ENCODE peak calls at places on chromosomes 7 and 10, in six cellular contexts. A is endothelial cell of umbilical vein; R is right atrium auricular region; G is heart right ventricle; J is effector memory CD4-positive, alpha-beta T cell; M is CD8-positive, alpha-beta T cell. F is an unnamed sample. For H3K9me3, the result is how much of the 10 kb centered on the place peaks cover.

GRCh38 chr10:87764072-87764934 is 53.7 kb downstream of the ATAD1 start:
- DNase-seq in A (no peak), R (no peak), G (no peak), J (no peak), M (no peak), F (no peak)

GRCh38 chr7:27162548-27162848 is 2.8 kb downstream of the HOXA9 start:
- DNase-seq in A (no peak), R (no peak), G (no peak), J (no peak), M (no peak), F (no peak)

GRCh38 chr10:122331100-122331499 is 43.4 kb upstream of the PLEKHA1 start:
- DNase-seq in A (no peak), R (no peak), G (no peak), J (no peak), M (no peak), F (no peak)

GRCh38 chr7:44383566-44383965 is 58.2 kb upstream of the CAMK2B start:
- DNase-seq in A (peak), R (peak), G (no peak), J (no peak), M (peak), F (no peak)

GRCh38 chr7:70334883-70335282 is 736.6 kb downstream of the AUTS2 start:
- DNase-seq in A (no peak), R (no peak), G (no peak), J (no peak), M (no peak), F (no peak)

GRCh38 chr10:114933588-114933987 is 4.4 kb upstream of the TRUB1 start:
- DNase-seq in A (no peak), R (no peak), G (no peak), J (no peak), M (no peak), F (no peak)

GRCh38 chr7:140294454-140294853 is 103.9 kb downstream of the SLC37A3 start:
- DNase-seq in A (no peak), R (no peak), G (no peak), J (no peak), M (no peak), F (no peak)

GRCh38 chr7:134865001-134865845 is 85.8 kb downstream of the CALD1 start:
- DNase-seq in A (no peak), R (no peak), G (no peak), J (no peak), M (no peak), F (no peak)

GRCh38 chr7:44983742-44984477 is 5.1 kb upstream of the MYO1G start:
- DNase-seq in A (no peak), R (no peak), G (no peak), J (no peak), M (no peak), F (no peak)

GRCh38 chr7:93228302-93228701 is 2.0 kb upstream of the HEPACAM2 start:
- DNase-seq in A (peak), R (no peak), G (no peak), J (no peak), M (no peak), F (no peak)

GRCh38 chr7:24922099-24922773 is 57.7 kb downstream of the OSBPL3 start:
- DNase-seq in A (peak), R (no peak), G (no peak), J (no peak), M (no peak), F (no peak)

GRCh38 chr7:75055830-75056431 is 17.7 kb downstream of the RCC1L start:
- DNase-seq in A (peak), R (peak), G (no peak), J (no peak), M (no peak), F (peak)

GRCh38 chr7:66326501-66327180 is 121.5 kb downstream of the TPST1 start:
- DNase-seq in A (peak), R (no peak), G (no peak), J (no peak), M (no peak), F (no peak)

GRCh38 chr7:32937344-32938174 is 19.7 kb upstream of the FKBP9 start:
- DNase-seq in A (peak), R (peak), G (no peak), J (no peak), M (no peak), F (peak)

GRCh38 chr7:106063692-106064091 is 48.4 kb downstream of the SYPL1 start:
- DNase-seq in A (no peak), R (peak), G (no peak), J (no peak), M (no peak), F (no peak)

GRCh38 chr10:109126541-109126940 is 796.8 kb downstream of the XPNPEP1 start:
- DNase-seq in A (no peak), R (no peak), G (no peak), J (no peak), M (no peak), F (no peak)
- H3K9me3 ChIP-seq in A (under half), R (under half), G (under half), J (under half), M (under half), F (under half)

GRCh38 chr7:113955157-113955556 is 36.3 kb upstream of the PPP1R3A start:
- DNase-seq in A (no peak), R (no peak), G (no peak), J (no peak), M (no peak), F (no peak)
- H3K9me3 ChIP-seq in A (under half), R (under half), G (half or more), J (under half), M (under half), F (under half)

GRCh38 chr10:133454204-133454893 is 604 bp downstream of the SCART1 start:
- DNase-seq in A (no peak), R (peak), G (no peak), J (no peak), M (no peak), F (no peak)

GRCh38 chr10:133453516-133454203 is at the start of gene SCART1:
- DNase-seq in A (no peak), R (peak), G (no peak), J (peak), M (peak), F (no peak)

GRCh38 chr10:133452453-133452852 is 1.3 kb upstream of the SCART1 start:
- DNase-seq in A (no peak), R (peak), G (no peak), J (no peak), M (no peak), F (no peak)

GRCh38 chr10:133448120-133448519 is 5.6 kb upstream of the SCART1 start:
- DNase-seq in A (no peak), R (no peak), G (no peak), J (no peak), M (no peak), F (no peak)

DNA sequence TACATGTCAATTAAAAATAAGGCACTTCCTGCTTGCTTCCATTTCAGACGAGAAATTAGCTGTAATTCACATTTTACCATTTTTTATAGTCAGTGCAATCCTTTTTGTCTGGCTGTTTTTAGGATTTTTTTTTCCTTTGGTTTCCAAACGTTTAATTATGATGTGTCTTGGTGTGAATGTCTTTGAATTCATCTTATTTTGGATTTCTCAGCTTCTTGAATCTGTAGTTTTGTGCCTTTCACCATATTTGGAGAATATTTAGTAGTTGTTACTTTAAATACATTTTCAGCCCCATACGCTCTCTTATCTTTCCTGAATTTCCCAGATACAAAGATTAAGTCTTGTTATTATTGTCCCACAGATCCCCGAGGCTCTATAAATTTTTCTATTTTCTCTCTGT is 2.4 kb upstream of the SCART1 start:
- DNase-seq in A (no peak), R (no peak), G (no peak), J (no peak), M (no peak), F (no peak)
- H3K9me3 ChIP-seq in A (under half), R (under half), G (under half), J (under half), M (under half), F (under half)

DNA sequence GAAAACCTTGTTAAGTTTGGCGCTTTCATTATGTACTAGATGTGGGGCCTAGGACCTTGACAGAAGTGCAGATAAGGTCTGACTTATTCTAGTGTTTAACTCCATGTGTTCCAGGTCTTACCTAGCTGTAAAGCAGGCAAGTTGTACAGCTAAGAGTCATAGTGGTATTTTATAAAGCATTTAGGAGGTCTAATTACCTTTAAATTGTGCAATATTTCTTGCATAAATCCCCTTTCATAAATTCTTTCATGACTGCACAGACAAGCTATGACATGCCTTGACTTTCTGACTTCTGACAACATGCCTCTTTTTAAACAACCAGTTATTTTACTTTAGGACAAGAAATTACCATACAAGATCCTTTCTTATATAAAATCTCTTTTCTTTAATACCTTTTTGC is 151.6 kb upstream of the VSTM2A start:
- DNase-seq in A (no peak), R (no peak), G (no peak), J (no peak), M (no peak), F (no peak)
- H3K9me3 ChIP-seq in A (under half), R (under half), G (under half), J (under half), M (under half), F (under half)

DNA sequence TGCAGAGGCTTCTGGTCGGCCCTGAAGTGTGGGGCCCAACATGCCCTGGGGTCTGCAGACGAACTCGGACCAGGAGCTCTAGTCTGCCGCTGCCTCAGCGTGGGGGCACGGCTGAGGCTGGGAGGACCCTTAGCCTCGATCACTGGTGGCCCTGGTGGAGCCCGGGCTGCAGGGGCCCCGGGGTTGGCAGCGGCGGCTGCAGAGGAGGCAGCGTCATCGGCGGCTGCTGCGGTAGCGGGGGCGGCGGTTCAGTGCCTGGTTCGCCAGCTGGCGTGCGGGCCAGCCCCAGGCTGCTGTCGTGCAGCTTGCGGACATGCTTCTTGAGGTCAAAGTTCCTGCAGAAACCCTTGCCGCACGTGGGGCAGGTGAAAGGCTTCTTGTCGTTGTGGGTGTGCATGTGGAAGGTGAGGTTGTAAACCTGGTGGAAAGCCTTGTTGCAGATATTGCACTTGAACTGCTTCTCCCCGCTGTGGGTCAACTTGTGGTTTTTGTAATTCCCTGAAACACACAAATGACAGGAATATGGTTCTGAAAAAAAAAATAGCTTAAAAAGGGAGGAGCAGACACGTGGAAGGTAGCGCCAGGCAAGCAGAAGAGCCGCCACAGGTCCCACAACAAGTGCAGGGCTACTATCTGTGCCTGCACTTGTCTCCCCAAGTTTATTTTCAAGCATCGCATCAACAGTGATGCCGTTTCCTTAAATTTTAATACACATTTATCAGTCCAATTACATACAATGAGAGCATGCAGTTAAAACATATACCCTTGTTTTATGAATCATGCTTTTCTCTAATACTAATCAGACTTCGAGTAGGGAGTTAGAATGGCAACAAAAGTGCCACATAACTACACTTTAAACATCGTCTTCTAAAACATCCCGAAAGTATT is 2.4 kb downstream of the FEZF1 start:
- DNase-seq in A (no peak), R (no peak), G (no peak), J (no peak), M (no peak), F (no peak)
- H3K9me3 ChIP-seq in A (under half), R (under half), G (under half), J (under half), M (under half), F (under half)

GRCh38 chr7:157467496-157468212 is 130.8 kb downstream of the DNAJB6 start:
- DNase-seq in A (no peak), R (peak), G (no peak), J (no peak), M (no peak), F (no peak)
- H3K9me3 ChIP-seq in A (under half), R (under half), G (under half), J (under half), M (under half), F (under half)

GRCh38 chr7:23743226-23743625 is 33.2 kb downstream of the STK31 start:
- DNase-seq in A (no peak), R (no peak), G (no peak), J (no peak), M (no peak), F (no peak)
- H3K9me3 ChIP-seq in A (under half), R (under half), G (under half), J (under half), M (under half), F (under half)

DNA sequence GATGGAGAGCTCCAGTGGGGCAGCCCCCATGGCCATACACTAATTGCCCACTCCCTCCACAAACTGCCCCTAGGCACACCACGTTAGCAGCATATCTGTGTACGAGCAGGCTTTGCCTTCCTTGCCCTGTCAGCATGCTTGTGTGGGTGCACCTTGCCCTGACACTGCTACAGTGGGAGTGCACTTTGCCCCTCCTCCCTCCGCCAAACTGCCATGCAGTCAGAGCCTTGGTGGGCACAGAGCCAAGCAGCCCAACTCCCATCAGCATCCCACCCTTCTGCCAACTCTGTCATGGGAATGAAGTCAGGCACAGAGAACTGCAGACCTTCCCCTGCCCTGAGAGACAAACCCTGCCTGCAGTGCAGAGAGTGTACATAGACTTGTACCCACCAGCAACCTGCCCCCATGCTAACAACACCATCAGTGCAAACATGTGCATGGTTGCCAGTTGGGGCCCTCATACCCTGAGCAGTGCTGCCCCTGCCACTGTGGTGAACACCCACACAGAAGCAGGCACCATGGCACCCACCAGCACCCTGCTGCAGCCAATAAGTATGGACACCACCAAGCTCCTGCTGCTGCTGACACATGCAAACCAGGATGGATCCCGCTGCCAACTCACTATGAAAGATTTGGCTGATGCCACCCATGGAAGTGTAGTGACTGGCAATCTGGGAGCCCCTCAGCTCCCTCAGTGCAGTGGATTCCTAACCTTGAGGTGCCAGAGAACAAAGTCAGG is 1197.7 kb upstream of the CELF2 start:
- DNase-seq in A (no peak), R (no peak), G (no peak), J (no peak), M (no peak), F (no peak)
- H3K9me3 ChIP-seq in A (under half), R (under half), G (under half), J (under half), M (under half), F (under half)

GRCh38 chr10:31123946-31124345 is 92.3 kb upstream of the ZNF438 start:
- DNase-seq in A (no peak), R (no peak), G (no peak), J (no peak), M (no peak), F (no peak)

GRCh38 chr10:31118561-31118960 is 86.9 kb upstream of the ZNF438 start:
- DNase-seq in A (no peak), R (no peak), G (no peak), J (no peak), M (no peak), F (no peak)

GRCh38 chr10:31120392-31120791 is 88.7 kb upstream of the ZNF438 start:
- DNase-seq in A (no peak), R (no peak), G (no peak), J (no peak), M (no peak), F (no peak)

GRCh38 chr10:31121797-31122586 is 90.3 kb upstream of the ZNF438 start:
- DNase-seq in A (no peak), R (no peak), G (no peak), J (no peak), M (no peak), F (no peak)

GRCh38 chr10:31121074-31121685 is 89.5 kb upstream of the ZNF438 start:
- DNase-seq in A (no peak), R (no peak), G (no peak), J (no peak), M (no peak), F (no peak)
- H3K9me3 ChIP-seq in A (under half), R (under half), G (under half), J (under half), M (under half), F (under half)